ENCODE peak calls at places on chromosomes 3 and 15, in six cellular contexts. K is K562, T is endothelial cell of umbilical vein, X is HCT116, G is H1, N is HepG2. Z is an unnamed sample.

GRCh38 chr15:38781196-38781595 is 216.6 kb upstream of the RASGRP1 start:
- DNase-seq in K (no peak), T (no peak), G (no peak), N (no peak), X (no peak), Z (no peak)

GRCh38 chr3:184029456-184029950 is 2.0 kb upstream of the HTR3D start:
- DNase-seq in T (no peak), K (no peak), N (no peak), X (no peak), G (no peak), Z (no peak)

GRCh38 chr3:195106418-195106906 is 164.5 kb downstream of the XXYLT1 start:
- DNase-seq in K (peak; percentile 78), N (no peak), X (no peak), G (no peak), T (peak; percentile 76), Z (peak; percentile 52)

GRCh38 chr15:64651573-64652260 is 123.7 kb downstream of the RBPMS2 start:
- DNase-seq in T (no peak), X (no peak), N (peak; percentile 85), K (peak; percentile 10), G (peak; percentile 10), Z (peak; percentile 33)

GRCh38 chr3:132637590-132637989 is 22.0 kb downstream of the ACAD11 start:
- DNase-seq in K (no peak), T (peak; percentile 45), G (no peak), X (no peak), N (no peak), Z (peak; percentile 49)

GRCh38 chr3:170038434-170039110 is 777 bp downstream of the GPR160 start:
- DNase-seq in N (no peak), G (peak; percentile 36), X (no peak), T (no peak), K (no peak), Z (no peak)

GRCh38 chr3:55818485-55818884 is 331.4 kb upstream of the WNT5A start:
- DNase-seq in G (no peak), K (no peak), T (peak; percentile 11), X (no peak), N (no peak), Z (peak; percentile 5)

GRCh38 chr15:36579792-36580431 is 486 bp downstream of the CDIN1 start:
- DNase-seq in K (peak; percentile 61), G (no peak), N (peak; percentile 3), T (no peak), X (no peak), Z (no peak)

GRCh38 chr15:69881760-69882159 is 216.0 kb downstream of the TLE3 start:
- DNase-seq in X (no peak), T (no peak), N (no peak), G (no peak), K (no peak), Z (no peak)

GRCh38 chr15:58037902-58038301 is 27.6 kb downstream of the ALDH1A2 start:
- DNase-seq in G (no peak), K (peak; percentile 50), X (no peak), N (no peak), T (peak; percentile 57), Z (no peak)

GRCh38 chr3:196599734-196600128 is 31.3 kb downstream of the FBXO45 start:
- DNase-seq in K (peak; percentile 70), G (no peak), N (no peak), X (no peak), T (no peak), Z (peak; percentile 12)

GRCh38 chr15:21262851-21263400 is 177.4 kb downstream of the POTEB3 start:
- DNase-seq in G (no peak), N (no peak), K (peak; percentile 34), X (no peak), T (no peak), Z (no peak)

GRCh38 chr3:190968616-190969015 is 106.1 kb upstream of the GMNC start:
- DNase-seq in T (no peak), N (no peak), K (no peak), X (no peak), G (no peak), Z (no peak)

GRCh38 chr3:58009026-58009748 is 965 bp downstream of the FLNB start:
- DNase-seq in N (no peak), K (peak; percentile 36), G (no peak), X (no peak), T (no peak), Z (no peak)

GRCh38 chr3:107798381-107798780 is 275.6 kb downstream of the BBX start:
- DNase-seq in X (no peak), G (no peak), K (no peak), N (no peak), T (peak; percentile 64), Z (peak; percentile 43)

GRCh38 chr3:78791745-78792144 is 976.1 kb downstream of the ROBO1 start:
- DNase-seq in K (no peak), T (no peak), N (no peak), X (no peak), G (no peak), Z (no peak)

GRCh38 chr3:37024820-37025405 is 31.6 kb downstream of the MLH1 start:
- DNase-seq in K (no peak), T (no peak), N (no peak), X (no peak), G (no peak), Z (no peak)

GRCh38 chr3:46979958-46980497 is 562 bp downstream of the NBEAL2 start:
- DNase-seq in G (no peak), X (no peak), N (no peak), K (peak; percentile 44), T (no peak), Z (no peak)

GRCh38 chr15:43868412-43868811 is 41.6 kb downstream of the WDR76 start:
- DNase-seq in X (no peak), G (no peak), N (no peak), T (no peak), K (no peak), Z (no peak)

GRCh38 chr3:184658223-184658860 is 53.5 kb downstream of the MAGEF1 start:
- DNase-seq in G (no peak), K (no peak), X (no peak), N (no peak), T (no peak), Z (no peak)

GRCh38 chr15:87267798-87268197 is 988.7 kb downstream of the NTRK3 start:
- DNase-seq in N (no peak), K (no peak), G (no peak), T (no peak), X (no peak), Z (peak; percentile 36)

GRCh38 chr3:192902481-192903023 is 15.1 kb downstream of the MB21D2 start:
- DNase-seq in N (no peak), G (no peak), T (no peak), X (no peak), K (no peak), Z (no peak)

GRCh38 chr3:77780621-77781020 is 740.7 kb downstream of the ROBO2 start:
- DNase-seq in T (no peak), G (no peak), N (no peak), X (no peak), K (no peak), Z (no peak)

GRCh38 chr3:161268601-161269000 is 47.5 kb downstream of the NMD3 start:
- DNase-seq in G (no peak), K (no peak), T (no peak), X (no peak), N (no peak), Z (no peak)

GRCh38 chr3:87045473-87045872 is 54.5 kb upstream of the VGLL3 start:
- DNase-seq in T (no peak), X (no peak), K (no peak), G (no peak), N (no peak), Z (no peak)

DNA sequence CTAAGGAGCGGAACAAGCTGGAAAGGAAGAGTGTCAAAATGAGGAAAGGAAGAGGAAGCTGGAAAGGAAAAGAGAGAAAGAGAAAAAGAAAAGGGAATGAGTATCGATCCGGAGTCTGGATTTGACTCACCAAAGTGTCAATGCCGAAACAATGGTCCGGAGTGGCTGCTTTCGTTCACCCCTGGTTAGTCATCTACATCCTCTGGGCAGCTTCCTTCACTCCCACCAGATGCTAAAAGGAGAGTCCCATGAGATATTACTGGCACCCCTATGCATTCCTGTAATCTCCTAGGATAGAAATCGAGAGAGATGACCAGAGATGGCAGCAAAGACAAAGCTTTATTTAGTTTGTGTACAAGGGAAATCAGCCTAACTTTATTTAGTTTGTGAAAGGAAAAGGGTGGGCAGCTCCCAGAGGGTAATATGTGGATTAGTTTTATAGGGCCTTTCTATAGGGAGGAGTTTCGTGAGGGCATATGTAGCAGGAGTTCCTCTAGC is 622.2 kb downstream of the ZPLD1 start:
- DNase-seq in X (no peak), G (no peak), T (no peak), N (no peak), K (no peak), Z (no peak)
- TF ChIP-seq POLR2A in X (no peak), G (no peak), T (no peak), N (no peak), K (no peak), Z (no peak)

GRCh38 chr3:156637480-156638022 is 36.8 kb upstream of the TIPARP start:
- DNase-seq in X (no peak), T (no peak), G (no peak), N (no peak), K (no peak), Z (no peak)
- H3K9ac ChIP-seq in X (no peak overlapping the region), T (no peak overlapping the region), G (no peak overlapping the region), N (no peak overlapping the region), K (no peak overlapping the region), Z (no peak overlapping the region)

DNA sequence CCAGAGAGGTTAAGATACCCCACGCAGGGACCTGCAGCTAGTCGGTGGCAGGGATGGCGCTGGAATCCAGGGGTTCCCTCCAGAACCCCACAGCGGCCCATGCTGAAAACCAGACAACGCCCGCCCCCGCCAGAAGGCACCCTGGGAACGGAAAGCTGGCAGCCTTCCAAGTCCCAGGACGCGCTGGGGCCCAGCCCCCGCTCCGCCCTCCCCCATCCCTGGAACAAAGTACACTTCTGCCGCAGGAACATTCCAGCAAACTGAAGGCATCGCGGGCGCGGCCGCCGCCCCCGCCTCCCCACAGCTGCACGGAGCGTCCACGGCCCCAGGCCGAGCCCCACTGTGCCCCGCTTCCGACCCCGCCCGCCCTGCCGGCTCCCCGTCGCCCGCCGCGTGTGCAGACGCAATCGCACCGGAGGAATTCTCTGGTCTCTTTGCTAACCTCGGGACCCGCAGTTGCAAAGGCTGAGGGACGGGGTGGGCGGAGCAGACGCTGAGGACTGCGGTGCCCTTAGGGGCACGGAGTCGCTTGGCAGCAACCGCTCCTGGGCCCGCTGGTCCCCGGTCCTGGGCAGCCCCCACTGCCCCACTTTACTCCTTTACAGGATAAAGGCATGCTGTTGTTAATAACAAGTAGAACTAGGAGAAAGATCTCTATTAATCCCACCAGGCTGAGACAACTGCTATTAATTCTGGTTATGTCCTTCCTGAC is 44.8 kb upstream of the RNU6-1 start:
- DNase-seq in G (peak; percentile 33), T (peak; percentile 43), X (no peak), K (peak; percentile 96), N (peak; percentile 89), Z (peak; percentile 54)
- TF ChIP-seq POLR2A in G (no peak), T (no peak), X (peak; percentile 35), K (peak; percentile 65), N (peak; percentile 47), Z (no peak)

DNA sequence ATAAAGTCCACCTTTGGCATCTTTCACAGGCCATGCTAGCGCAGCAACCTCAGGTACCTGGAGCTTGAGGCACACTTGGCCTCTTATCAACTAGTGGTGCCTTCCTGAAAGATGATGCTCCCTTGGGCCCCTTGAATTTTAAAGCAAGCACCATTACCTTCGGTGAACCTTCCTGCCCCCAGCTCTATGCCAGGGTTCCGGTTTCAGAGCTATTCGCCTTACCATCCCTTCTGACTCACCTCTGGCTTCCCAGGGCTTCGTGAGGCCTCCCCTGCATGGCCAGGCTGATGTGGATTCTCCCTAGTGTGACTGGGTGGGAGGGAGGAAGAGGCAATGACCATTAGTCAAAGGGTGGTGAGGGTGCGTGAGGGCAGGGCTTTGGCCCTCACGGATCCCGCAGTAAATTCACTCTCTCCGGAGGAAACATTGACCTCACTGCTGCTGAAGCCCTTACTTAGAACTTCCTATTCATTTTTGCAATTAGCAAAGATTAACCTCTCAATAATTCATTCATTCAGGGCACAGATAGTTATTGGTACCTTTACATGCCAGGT is 16.3 kb downstream of the BHLHE40 start:
- DNase-seq in X (peak; percentile 86), K (peak; percentile 57), T (no peak), N (no peak), G (no peak), Z (peak; percentile 83)
- H3K9ac ChIP-seq in X (peak overlapping the region; percentile 83), K (peak overlapping the region; percentile 91), T (no peak overlapping the region), N (no peak overlapping the region), G (no peak overlapping the region), Z (no peak overlapping the region)